ENCODE peak calls at places on chromosome 21, in five cellular contexts. One of them, this sample, is unnamed.

GRCh38 chr21:35637431-35637830 is 422.9 kb downstream of the SETD4 start:
- DNase-seq in fibroblast of lung: peak; percentile 76
- DNase-seq in aorta: no peak
- DNase-seq in tibial artery: peak; percentile 52
- DNase-seq in mesendoderm: no peak
- DNase-seq in this sample: no peak

GRCh38 chr21:33963848-33964555 is 48.4 kb upstream of the ATP5PO start:
- DNase-seq in tibial artery: no peak
- DNase-seq in mesendoderm: no peak
- DNase-seq in fibroblast of lung: no peak
- DNase-seq in aorta: no peak
- DNase-seq in this sample: no peak

GRCh38 chr21:42302794-42303193 is 12.4 kb downstream of the TFF3 start:
- DNase-seq in aorta: no peak
- DNase-seq in mesendoderm: no peak
- DNase-seq in fibroblast of lung: no peak
- DNase-seq in tibial artery: no peak
- DNase-seq in this sample: no peak

GRCh38 chr21:28540514-28540913 is 452.2 kb downstream of the LTN1 start:
- DNase-seq in fibroblast of lung: peak; percentile 79
- DNase-seq in mesendoderm: no peak
- DNase-seq in tibial artery: no peak
- DNase-seq in aorta: no peak
- DNase-seq in this sample: no peak

GRCh38 chr21:34073749-34074282 is 438 bp downstream of the MRPS6 start:
- DNase-seq in aorta: peak; percentile 84
- DNase-seq in mesendoderm: no peak
- DNase-seq in fibroblast of lung: no peak
- DNase-seq in tibial artery: no peak
- DNase-seq in this sample: peak; percentile 56

GRCh38 chr21:42566524-42567180 is 53.0 kb downstream of the SLC37A1 start:
- DNase-seq in tibial artery: peak; percentile 16
- DNase-seq in aorta: peak; percentile 58
- DNase-seq in fibroblast of lung: no peak
- DNase-seq in mesendoderm: no peak
- DNase-seq in this sample: no peak

GRCh38 chr21:15831497-15831896 is 101.7 kb downstream of the USP25 start:
- DNase-seq in mesendoderm: no peak
- DNase-seq in tibial artery: no peak
- DNase-seq in fibroblast of lung: no peak
- DNase-seq in aorta: no peak
- DNase-seq in this sample: no peak

GRCh38 chr21:33642896-33643657 is 776 bp downstream of the ITSN1 start:
- DNase-seq in tibial artery: peak; percentile 30
- DNase-seq in fibroblast of lung: peak; percentile 38
- DNase-seq in aorta: peak; percentile 85
- DNase-seq in mesendoderm: peak; percentile 59
- DNase-seq in this sample: peak; percentile 60

GRCh38 chr21:36422279-36423098 is 37.3 kb downstream of the CHAF1B start:
- DNase-seq in mesendoderm: peak; percentile 95
- DNase-seq in aorta: peak; percentile 75
- DNase-seq in fibroblast of lung: peak; percentile 61
- DNase-seq in tibial artery: no peak
- DNase-seq in this sample: peak; percentile 43

GRCh38 chr21:32519945-32520884 is 65.1 kb downstream of the TCP10L start:
- DNase-seq in mesendoderm: no peak
- DNase-seq in aorta: no peak
- DNase-seq in fibroblast of lung: no peak
- DNase-seq in tibial artery: no peak
- DNase-seq in this sample: no peak

GRCh38 chr21:19767546-19767945 is 1230.7 kb upstream of the NCAM2 start:
- DNase-seq in fibroblast of lung: no peak
- DNase-seq in tibial artery: no peak
- DNase-seq in aorta: no peak
- DNase-seq in mesendoderm: no peak
- DNase-seq in this sample: no peak

GRCh38 chr21:29638138-29638537 is 301.7 kb downstream of the GRIK1 start:
- DNase-seq in mesendoderm: no peak
- DNase-seq in aorta: no peak
- DNase-seq in fibroblast of lung: no peak
- DNase-seq in tibial artery: no peak
- DNase-seq in this sample: no peak

GRCh38 chr21:29641001-29641634 is 298.7 kb downstream of the GRIK1 start:
- DNase-seq in mesendoderm: peak; percentile 3
- DNase-seq in fibroblast of lung: no peak
- DNase-seq in aorta: no peak
- DNase-seq in tibial artery: no peak
- DNase-seq in this sample: no peak

GRCh38 chr21:29638761-29639327 is 301.0 kb downstream of the GRIK1 start:
- DNase-seq in tibial artery: no peak
- DNase-seq in mesendoderm: no peak
- DNase-seq in aorta: no peak
- DNase-seq in fibroblast of lung: no peak
- DNase-seq in this sample: no peak

GRCh38 chr21:29640233-29640554 is 299.6 kb downstream of the GRIK1 start:
- DNase-seq in aorta: no peak
- DNase-seq in mesendoderm: no peak
- DNase-seq in tibial artery: no peak
- DNase-seq in fibroblast of lung: no peak
- DNase-seq in this sample: no peak

DNA sequence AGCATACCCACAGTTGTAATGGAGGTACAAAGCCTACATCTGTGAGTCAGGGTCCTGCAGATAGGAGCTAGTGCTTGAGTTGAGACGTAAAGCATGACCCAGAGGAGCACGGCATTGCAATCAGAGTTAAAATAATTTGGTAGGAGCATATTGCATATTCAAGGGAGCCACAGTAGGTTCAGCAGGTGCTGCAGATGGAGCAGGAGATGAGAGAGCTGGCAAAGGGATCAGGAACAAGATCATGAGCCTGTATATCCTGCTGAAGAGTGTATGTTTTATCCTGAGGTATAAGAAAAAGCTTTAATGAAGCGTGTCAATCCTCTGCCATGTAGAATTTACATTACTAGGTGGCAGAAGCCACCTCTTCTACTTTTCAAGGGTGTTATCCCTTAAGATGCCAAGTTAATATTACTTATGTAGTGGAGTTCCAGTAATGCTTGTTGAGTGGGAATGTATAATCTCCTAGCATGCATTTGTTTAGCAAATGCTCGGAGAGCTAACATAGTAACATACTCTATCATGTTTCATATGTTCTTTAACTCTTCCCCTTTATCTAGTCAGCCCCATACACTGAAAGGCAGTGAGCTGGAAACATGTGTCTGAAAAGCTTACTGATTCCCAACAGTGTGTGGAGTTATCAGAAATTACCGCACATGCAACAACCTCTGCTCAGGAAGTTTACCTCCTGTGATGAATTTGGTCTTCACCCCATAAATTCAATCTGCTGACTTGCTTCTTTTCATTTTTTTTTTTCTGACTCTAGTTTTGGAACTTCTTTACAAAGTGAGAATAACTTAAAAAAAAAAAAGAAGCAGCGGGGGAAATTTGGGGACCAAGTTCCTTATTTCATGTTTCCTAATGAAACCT is 300.2 kb downstream of the GRIK1 start:
- DNase-seq in tibial artery: no peak
- DNase-seq in aorta: no peak
- DNase-seq in fibroblast of lung: no peak
- DNase-seq in mesendoderm: no peak
- DNase-seq in this sample: no peak
- H3K4me3 ChIP-seq in tibial artery: no peak overlapping the region
- H3K4me3 ChIP-seq in aorta: no peak overlapping the region
- H3K4me3 ChIP-seq in fibroblast of lung: no peak overlapping the region
- H3K4me3 ChIP-seq in mesendoderm: no peak overlapping the region
- H3K4me3 ChIP-seq in this sample: no peak overlapping the region

GRCh38 chr21:45515241-45516061 is 26.8 kb downstream of the SLC19A1 start:
- DNase-seq in fibroblast of lung: no peak
- DNase-seq in tibial artery: no peak
- DNase-seq in mesendoderm: peak; percentile 81
- DNase-seq in aorta: peak; percentile 67
- DNase-seq in this sample: peak; percentile 42
- H3K4me1 ChIP-seq in fibroblast of lung: no peaks in the 10 kb centered on the region
- H3K4me1 ChIP-seq in tibial artery: no peaks in the 10 kb centered on the region
- H3K4me1 ChIP-seq in mesendoderm: no peaks in the 10 kb centered on the region
- H3K4me1 ChIP-seq in aorta: no peaks in the 10 kb centered on the region
- H3K4me1 ChIP-seq in this sample: no peaks in the 10 kb centered on the region

GRCh38 chr21:45030637-45031218 is 43.7 kb upstream of the ADARB1 start:
- DNase-seq in tibial artery: peak; percentile 53
- DNase-seq in aorta: peak; percentile 76
- DNase-seq in mesendoderm: no peak
- DNase-seq in fibroblast of lung: no peak
- DNase-seq in this sample: peak; percentile 54
- H3K4me3 ChIP-seq in tibial artery: peak overlapping the region; percentile 10
- H3K4me3 ChIP-seq in aorta: no peak overlapping the region
- H3K4me3 ChIP-seq in mesendoderm: no peak overlapping the region
- H3K4me3 ChIP-seq in fibroblast of lung: no peak overlapping the region
- H3K4me3 ChIP-seq in this sample: no peak overlapping the region

GRCh38 chr21:38664315-38664714 is 141.4 kb upstream of the ETS2 start:
- DNase-seq in mesendoderm: peak; percentile 7
- DNase-seq in fibroblast of lung: no peak
- DNase-seq in tibial artery: no peak
- DNase-seq in aorta: no peak
- DNase-seq in this sample: no peak
- H3K4me1 ChIP-seq in mesendoderm: no peaks in the 10 kb centered on the region
- H3K4me1 ChIP-seq in fibroblast of lung: peaks cover 5% of the 10 kb centered on the region
- H3K4me1 ChIP-seq in tibial artery: peaks cover 8% of the 10 kb centered on the region
- H3K4me1 ChIP-seq in aorta: no peaks in the 10 kb centered on the region
- H3K4me1 ChIP-seq in this sample: no peaks in the 10 kb centered on the region

GRCh38 chr21:38494254-38494648 is 4.0 kb downstream of the ERG start:
- DNase-seq in aorta: no peak
- DNase-seq in mesendoderm: no peak
- DNase-seq in tibial artery: no peak
- DNase-seq in fibroblast of lung: peak; percentile 38
- DNase-seq in this sample: no peak

GRCh38 chr21:38490411-38491020 is 7.8 kb downstream of the ERG start:
- DNase-seq in mesendoderm: no peak
- DNase-seq in fibroblast of lung: no peak
- DNase-seq in tibial artery: no peak
- DNase-seq in aorta: no peak
- DNase-seq in this sample: no peak

GRCh38 chr21:38493549-38494253 is 4.6 kb downstream of the ERG start:
- DNase-seq in aorta: peak; percentile 72
- DNase-seq in fibroblast of lung: no peak
- DNase-seq in mesendoderm: no peak
- DNase-seq in tibial artery: no peak
- DNase-seq in this sample: no peak

GRCh38 chr21:38491536-38491935 is 6.7 kb downstream of the ERG start:
- DNase-seq in aorta: no peak
- DNase-seq in tibial artery: no peak
- DNase-seq in fibroblast of lung: no peak
- DNase-seq in mesendoderm: no peak
- DNase-seq in this sample: no peak

GRCh38 chr21:38492002-38492401 is 6.3 kb downstream of the ERG start:
- DNase-seq in aorta: no peak
- DNase-seq in tibial artery: no peak
- DNase-seq in mesendoderm: no peak
- DNase-seq in fibroblast of lung: no peak
- DNase-seq in this sample: no peak
- H3K4me3 ChIP-seq in aorta: no peak overlapping the region
- H3K4me3 ChIP-seq in tibial artery: no peak overlapping the region
- H3K4me3 ChIP-seq in mesendoderm: no peak overlapping the region
- H3K4me3 ChIP-seq in fibroblast of lung: no peak overlapping the region
- H3K4me3 ChIP-seq in this sample: no peak overlapping the region

This sample was measured in psoas muscle.